ENCODE peak calls at places on chromosomes 4 and X, in five cellular contexts. R is T-helper 22 cell; N is CD8-positive, alpha-beta memory T cell; M is HCEC 1CT; F is H9. H is an unnamed sample.

GRCh38 chr4:160848901-160849735 is 1314.7 kb downstream of the FSTL5 start:
- DNase-seq in M (peak), R (no peak), F (no peak), N (no peak), H (no peak)

GRCh38 chr4:7295201-7295916 is 103.0 kb downstream of the SORCS2 start:
- DNase-seq in R (no peak), N (no peak), F (no peak), M (no peak), H (no peak)

GRCh38 chrX:72539822-72540221 is 32.8 kb downstream of the HDAC8 start:
- DNase-seq in N (no peak), R (no peak), F (no peak), M (no peak), H (no peak)

GRCh38 chr4:139523076-139523475 is 32.9 kb downstream of the SETD7 start:
- DNase-seq in F (no peak), N (no peak), M (no peak), R (no peak), H (no peak)

GRCh38 chrX:17374619-17375360 is at the start of gene NHS:
- DNase-seq in F (peak), N (no peak), M (peak), R (no peak), H (peak)

GRCh38 chr4:57442834-57443291 is 332.7 kb upstream of the IGFBP7 start:
- DNase-seq in R (no peak), F (peak), N (no peak), M (no peak), H (peak)

GRCh38 chr4:164977243-164978164 is at the start of gene TRIM61:
- DNase-seq in N (peak), M (peak), R (no peak), F (peak), H (peak)

GRCh38 chr4:38281416-38282071 is 321.3 kb downstream of the PTTG2 start:
- DNase-seq in F (no peak), N (no peak), M (peak), R (no peak), H (no peak)

GRCh38 chr4:79611026-79611425 is 203.0 kb upstream of the GK2 start:
- DNase-seq in N (no peak), M (no peak), F (no peak), R (no peak), H (no peak)

GRCh38 chrX:40105016-40105790 is 7.4 kb upstream of the BCOR start:
- DNase-seq in N (no peak), F (peak), R (no peak), M (no peak), H (peak)

GRCh38 chrX:38335382-38335781 is 8.1 kb upstream of the RPGR start:
- DNase-seq in F (no peak), N (no peak), R (no peak), M (no peak), H (no peak)

GRCh38 chrX:152871260-152871659 is 26.6 kb upstream of the ZNF185 start:
- DNase-seq in F (no peak), N (no peak), M (no peak), R (no peak), H (no peak)

GRCh38 chr4:89715611-89716010 is 121.3 kb downstream of the SNCA start:
- DNase-seq in M (no peak), N (no peak), R (no peak), F (no peak), H (no peak)

GRCh38 chr4:85391568-85392410 is 83.2 kb upstream of the ARHGAP24 start:
- DNase-seq in N (no peak), M (no peak), F (no peak), R (no peak), H (no peak)